ENCODE peak calls at places on chromosomes 2 and 18, in ten cellular contexts. K, N, C, O, I, W, G, E, Q and V are unnamed samples.

GRCh38 chr18:46411862-46412690 is 244.9 kb downstream of the LOXHD1 start:
- DNase-seq in K (no peak), N (no peak), C (no peak), O (no peak), I (peak), W (no peak), G (peak), E (no peak), Q (no peak), V (peak)

GRCh38 chr2:54966165-54966819 is 84.0 kb downstream of the RTN4 start:
- DNase-seq in K (no peak), N (no peak), C (no peak), O (no peak), I (no peak), W (no peak), G (no peak), E (no peak), Q (no peak), V (peak)

GRCh38 chr2:42809876-42810125 is 17.4 kb upstream of the HAAO start:
- DNase-seq in K (peak), N (no peak), C (no peak), O (no peak), I (peak), W (no peak), G (no peak), E (no peak), Q (no peak), V (no peak)

GRCh38 chr2:106307860-106308259 is 113.8 kb upstream of the UXS1 start:
- DNase-seq in K (no peak), N (no peak), C (no peak), O (no peak), I (no peak), W (no peak), G (no peak), E (no peak), Q (no peak), V (no peak)

GRCh38 chr2:238696786-238697185 is 151.1 kb upstream of the TWIST2 start:
- DNase-seq in K (no peak), N (no peak), C (no peak), O (no peak), I (no peak), W (no peak), G (no peak), E (no peak), Q (no peak), V (no peak)

GRCh38 chr2:196183528-196184231 is 12.3 kb upstream of the STK17B start:
- DNase-seq in K (no peak), N (no peak), C (no peak), O (no peak), I (no peak), W (no peak), G (no peak), E (no peak), Q (no peak), V (no peak)

GRCh38 chr2:101828267-101829017 is 130.9 kb downstream of the MAP4K4 start:
- DNase-seq in K (no peak), N (no peak), C (no peak), O (no peak), I (no peak), W (no peak), G (no peak), E (no peak), Q (no peak), V (no peak)

GRCh38 chr2:55618025-55618648 is 715 bp upstream of the PPP4R3B start:
- DNase-seq in K (peak), N (no peak), C (no peak), O (no peak), I (no peak), W (no peak), G (no peak), E (no peak), Q (peak), V (no peak)

GRCh38 chr18:11511434-11512095 is 97.8 kb upstream of the SLC35G4 start:
- DNase-seq in K (no peak), N (no peak), C (no peak), O (no peak), I (no peak), W (no peak), G (no peak), E (no peak), Q (no peak), V (no peak)

GRCh38 chr2:10252651-10253050 is 50.1 kb upstream of the HPCAL1 start:
- DNase-seq in K (no peak), N (no peak), C (no peak), O (no peak), I (peak), W (no peak), G (no peak), E (no peak), Q (no peak), V (no peak)

GRCh38 chr2:172232638-172233253 is 130.0 kb upstream of the DLX2 start:
- DNase-seq in K (no peak), N (no peak), C (no peak), O (no peak), I (no peak), W (no peak), G (no peak), E (no peak), Q (no peak), V (no peak)

GRCh38 chr2:29262681-29263260 is 147.6 kb downstream of the CLIP4 start:
- DNase-seq in K (peak), N (no peak), C (no peak), O (no peak), I (no peak), W (no peak), G (no peak), E (no peak), Q (no peak), V (no peak)

GRCh38 chr2:26941486-26941885 is 29.0 kb upstream of the MAPRE3 start:
- DNase-seq in K (peak), N (no peak), C (no peak), O (no peak), I (no peak), W (no peak), G (no peak), E (no peak), Q (no peak), V (no peak)

GRCh38 chr2:43159797-43160196 is 66.6 kb downstream of the ZFP36L2 start:
- DNase-seq in K (no peak), N (no peak), C (no peak), O (no peak), I (no peak), W (no peak), G (no peak), E (no peak), Q (no peak), V (no peak)

GRCh38 chr2:138009622-138010021 is 45.3 kb downstream of the HNMT start:
- DNase-seq in K (no peak), N (no peak), C (no peak), O (no peak), I (no peak), W (no peak), G (no peak), E (no peak), Q (no peak), V (no peak)

GRCh38 chr2:187581125-187581896 is 27.1 kb upstream of the TFPI start:
- DNase-seq in K (peak), N (no peak), C (no peak), O (no peak), I (no peak), W (no peak), G (peak), E (no peak), Q (peak), V (peak)